ENCODE peak calls at places on chromosomes 12 and 14, in seven cellular contexts. S is dermis blood vessel endothelial cell, K is T-cell, Y is NCI-H2081, U is nucleus accumbens, Z is NCI-H1105, D is fibroblast of mammary gland. J is an unnamed sample.

GRCh38 chr14:80264698-80265097 is 53.4 kb upstream of the DIO2 start:
- DNase-seq in S (no peak), K (no peak), Y (peak), U (no peak), Z (no peak), D (no peak), J (no peak)

GRCh38 chr14:74491952-74492351 is 1.2 kb downstream of the NPC2 start:
- DNase-seq in S (peak), K (peak), Y (no peak), U (no peak), Z (no peak), D (peak), J (no peak)

GRCh38 chr14:20440882-20441281 is 4.9 kb upstream of the KLHL33 start:
- DNase-seq in S (peak), K (peak), Y (no peak), U (no peak), Z (no peak), D (peak), J (no peak)

GRCh38 chr12:1580526-1580925 is 13.9 kb downstream of the FBXL14 start:
- DNase-seq in S (no peak), K (no peak), Y (no peak), U (no peak), Z (no peak), D (no peak), J (no peak)

GRCh38 chr14:23207146-23207540 is 23.7 kb upstream of the SLC7A8 start:
- DNase-seq in S (no peak), K (no peak), Y (no peak), U (no peak), Z (no peak), D (no peak), J (no peak)

GRCh38 chr12:16870845-16871244 is 264.9 kb upstream of the LMO3 start:
- DNase-seq in S (no peak), K (no peak), Y (no peak), U (no peak), Z (no peak), D (no peak), J (no peak)

GRCh38 chr14:24607635-24608492 is 1.6 kb downstream of the GZMH start:
- DNase-seq in S (no peak), K (no peak), Y (no peak), U (no peak), Z (no peak), D (no peak), J (no peak)

GRCh38 chr14:68374682-68375081 is 418.2 kb downstream of the ZFP36L1 start:
- DNase-seq in S (no peak), K (no peak), Y (no peak), U (no peak), Z (no peak), D (no peak), J (no peak)

GRCh38 chr12:130192667-130193345 is 30.5 kb downstream of the FZD10 start:
- DNase-seq in S (no peak), K (no peak), Y (no peak), U (no peak), Z (no peak), D (no peak), J (no peak)

GRCh38 chr14:48319823-48320222 is 644.4 kb upstream of the MDGA2 start:
- DNase-seq in S (no peak), K (no peak), Y (no peak), U (no peak), Z (no peak), D (no peak), J (no peak)

GRCh38 chr12:106566771-106567170 is 16.0 kb upstream of the RFX4 start:
- DNase-seq in S (no peak), K (no peak), Y (no peak), U (no peak), Z (no peak), D (no peak), J (no peak)

GRCh38 chr12:80829767-80830166 is 108.0 kb downstream of the LIN7A start:
- DNase-seq in S (no peak), K (no peak), Y (no peak), U (no peak), Z (no peak), D (no peak), J (no peak)

GRCh38 chr14:51335521-51335920 is 95.5 kb downstream of the TMX1 start:
- DNase-seq in S (no peak), K (no peak), Y (no peak), U (no peak), Z (no peak), D (peak), J (no peak)

J was measured in NCI-H1417.